ENCODE peak calls at places on chromosomes 6 and 20, in six cellular contexts. K is NCI-H524; J is activated CD4-positive, alpha-beta T cell treated with anti-CD3 and anti-CD28 coated beads for 48 hours; G is Peyer's patch; A is mucosa of gallbladder; M is HuH-7. D is an unnamed sample.

GRCh38 chr20:1242530-1242929 is 16.7 kb downstream of the RAD21L1 start:
- DNase-seq in J (no peak), K (no peak), M (no peak), G (no peak), A (no peak), D (peak; percentile 72)

GRCh38 chr6:138541793-138542481 is 42.6 kb upstream of the NHSL1 start:
- DNase-seq in A (no peak), M (no peak), J (no peak), K (no peak), G (no peak), D (no peak)

GRCh38 chr6:32852018-32852843 is 1.3 kb downstream of the TAP1 start:
- DNase-seq in A (no peak), J (peak; percentile 49), M (no peak), K (no peak), G (peak; percentile 80), D (no peak)

GRCh38 chr6:31582230-31582601 is at the start of gene LTB:
- DNase-seq in J (peak; percentile 40), G (peak; percentile 87), A (no peak), M (no peak), K (no peak), D (no peak)

GRCh38 chr20:10654630-10655029 is 19.2 kb downstream of the JAG1 start:
- DNase-seq in A (no peak), G (no peak), K (no peak), M (no peak), J (no peak), D (no peak)

GRCh38 chr20:50342638-50343102 is 152.0 kb downstream of the CEBPB start:
- DNase-seq in A (no peak), K (no peak), M (no peak), J (no peak), G (no peak), D (no peak)

GRCh38 chr6:129607581-129608186 is 102.3 kb downstream of the ARHGAP18 start:
- DNase-seq in M (no peak), A (no peak), J (no peak), G (no peak), K (peak; percentile 37), D (no peak)

GRCh38 chr6:99349620-99350141 is at the start of gene FAXC:
- DNase-seq in G (no peak), J (peak; percentile 12), M (peak; percentile 60), K (peak; percentile 58), A (peak; percentile 16), D (no peak)

GRCh38 chr6:136127856-136128255 is 122.3 kb downstream of the MTFR2 start:
- DNase-seq in A (no peak), J (no peak), G (no peak), K (peak; percentile 20), M (no peak), D (no peak)

GRCh38 chr6:42532038-42532669 is 31.7 kb upstream of the UBR2 start:
- DNase-seq in M (peak; percentile 27), A (peak; percentile 32), G (no peak), J (peak; percentile 21), K (peak; percentile 61), D (no peak)

GRCh38 chr6:169806718-169807117 is 55.3 kb downstream of the ERMARD start:
- DNase-seq in A (no peak), M (no peak), G (peak; percentile 26), K (no peak), J (no peak), D (no peak)

GRCh38 chr6:17869010-17869752 is 118.3 kb downstream of the KIF13A start:
- DNase-seq in M (no peak), K (peak; percentile 51), G (no peak), J (no peak), A (no peak), D (peak; percentile 38)

GRCh38 chr6:75719133-75719532 is 29.9 kb upstream of the MYO6 start:
- DNase-seq in K (no peak), A (no peak), G (no peak), M (no peak), J (no peak), D (no peak)

GRCh38 chr20:46400253-46400652 is 6.2 kb downstream of the ELMO2 start:
- DNase-seq in J (no peak), M (no peak), K (no peak), G (no peak), A (no peak), D (peak; percentile 44)

GRCh38 chr6:37517411-37517812 is 17.7 kb upstream of the CCDC167 start:
- DNase-seq in A (no peak), K (peak; percentile 88), G (peak; percentile 77), J (peak; percentile 80), M (no peak), D (no peak)

GRCh38 chr20:62818592-62819493 is 2.0 kb downstream of the COL9A3 start:
- DNase-seq in G (no peak), J (no peak), M (peak; percentile 82), A (no peak), K (no peak), D (no peak)

GRCh38 chr6:51299649-51300380 is 481.1 kb downstream of the TFAP2B start:
- DNase-seq in J (no peak), A (no peak), K (no peak), M (no peak), G (no peak), D (no peak)

GRCh38 chr6:14129572-14129971 is 12.0 kb downstream of the CD83 start:
- DNase-seq in A (peak; percentile 67), J (peak; percentile 28), M (peak; percentile 49), G (peak; percentile 73), K (peak; percentile 79), D (no peak)

GRCh38 chr6:73169111-73169510 is 56.2 kb downstream of the KHDC1L start:
- DNase-seq in A (no peak), M (no peak), J (no peak), G (no peak), K (no peak), D (no peak)

GRCh38 chr6:129641344-129641743 is 68.6 kb downstream of the ARHGAP18 start:
- DNase-seq in A (no peak), K (no peak), J (no peak), M (no peak), G (no peak), D (no peak)

GRCh38 chr6:163897030-163897429 is 482.5 kb downstream of the QKI start:
- DNase-seq in G (no peak), K (no peak), A (no peak), M (no peak), J (no peak), D (no peak)

GRCh38 chr6:8859501-8859900 is 424.2 kb upstream of the SLC35B3 start:
- DNase-seq in A (no peak), J (no peak), G (no peak), M (no peak), K (no peak), D (no peak)

GRCh38 chr20:3420211-3420707 is 12.8 kb upstream of the DNAAF9 start:
- DNase-seq in A (peak; percentile 23), J (peak; percentile 70), K (peak; percentile 15), M (no peak), G (peak; percentile 61), D (peak; percentile 71)

GRCh38 chr6:44682280-44682679 is 294.8 kb downstream of the CDC5L start:
- DNase-seq in K (no peak), A (no peak), J (no peak), G (no peak), M (no peak), D (no peak)

GRCh38 chr6:139846538-139847321 is 472.3 kb upstream of the CITED2 start:
- DNase-seq in K (no peak), G (no peak), M (no peak), A (no peak), J (no peak), D (no peak)

GRCh38 chr6:70669133-70669532 is 1.4 kb downstream of the SMAP1 start:
- DNase-seq in G (no peak), A (no peak), K (no peak), J (no peak), M (no peak), D (no peak)

GRCh38 chr20:56440346-56441007 is 27.9 kb upstream of the RTF2 start:
- DNase-seq in M (no peak), A (no peak), G (peak; percentile 72), K (no peak), J (peak; percentile 63), D (no peak)